ENCODE peak calls at places on chromosomes 16 and 17, in four cellular contexts. C, Y, W and I are unnamed samples.
A peak's percentile ranks its signal among the peaks of the same experiment; 100 is the strongest.

GRCh38 chr16:1613240-1613639 is 1.1 kb downstream of the CRAMP1 start:
- DNase-seq in Y (no peak), W (no peak), C (no peak), I (no peak)

GRCh38 chr17:2904135-2904534 is 107.9 kb downstream of the RAP1GAP2 start:
- DNase-seq in Y (no peak), W (no peak), C (peak; percentile 75), I (no peak)

GRCh38 chr16:85037050-85037410 is 9.4 kb downstream of the KIAA0513 start:
- DNase-seq in W (no peak), C (no peak), Y (no peak), I (no peak)

GRCh38 chr16:15967655-15968315 is 18.4 kb downstream of the ABCC1 start:
- DNase-seq in C (no peak), W (no peak), Y (no peak), I (no peak)

GRCh38 chr17:59786536-59787319 is 79.3 kb downstream of the VMP1 start:
- DNase-seq in Y (no peak), C (peak; percentile 65), W (peak; percentile 99), I (no peak)

GRCh38 chr17:3475155-3475808 is 515 bp upstream of the ASPA start:
- DNase-seq in C (no peak), Y (no peak), W (no peak), I (no peak)

GRCh38 chr17:33038740-33039139 is 47.1 kb downstream of the SPACA3 start:
- DNase-seq in C (peak; percentile 36), Y (peak; percentile 40), W (no peak), I (peak; percentile 25)

GRCh38 chr16:84535408-84535807 is 30.9 kb upstream of the MEAK7 start:
- DNase-seq in W (no peak), C (no peak), Y (no peak), I (no peak)

GRCh38 chr16:57067347-57067746 is 25.0 kb upstream of the CPNE2 start:
- DNase-seq in W (no peak), Y (no peak), C (no peak), I (no peak)

GRCh38 chr16:3797473-3797872 is 80.1 kb upstream of the TRAP1 start:
- DNase-seq in W (no peak), C (no peak), Y (no peak), I (no peak)

GRCh38 chr17:66488874-66489273 is 186.5 kb downstream of the PRKCA start:
- DNase-seq in C (no peak), W (no peak), Y (no peak), I (no peak)

GRCh38 chr17:42901535-42902229 is 1.1 kb downstream of the G6PC1 start:
- DNase-seq in Y (no peak), W (no peak), C (no peak), I (no peak)

GRCh38 chr17:76265624-76266243 is 586 bp downstream of the UBALD2 start:
- DNase-seq in W (no peak), C (peak; percentile 58), Y (no peak), I (no peak)

GRCh38 chr16:9363520-9363919 is 272.1 kb downstream of the HAPSTR1 start:
- DNase-seq in W (no peak), C (no peak), Y (no peak), I (no peak)

GRCh38 chr16:75293173-75293572 is 41.7 kb upstream of the BCAR1 start:
- DNase-seq in W (no peak), C (no peak), Y (no peak), I (no peak)

GRCh38 chr16:84885024-84885910 is 65.5 kb downstream of the CRISPLD2 start:
- DNase-seq in Y (no peak), C (peak; percentile 53), W (no peak), I (no peak)

GRCh38 chr16:6206080-6206479 is 1108.5 kb upstream of the EEF2KMT start:
- DNase-seq in C (no peak), Y (no peak), W (no peak), I (peak; percentile 82)

GRCh38 chr17:81681672-81682071 is 1.9 kb downstream of the ARL16 start:
- DNase-seq in C (no peak), Y (no peak), W (no peak), I (no peak)

GRCh38 chr17:79850571-79851460 is 11.6 kb upstream of the CBX4 start:
- DNase-seq in W (peak; percentile 46), Y (no peak), C (no peak), I (no peak)

GRCh38 chr17:39573447-39574298 is 34.0 kb downstream of the NEUROD2 start:
- DNase-seq in W (peak; percentile 72), Y (no peak), C (peak; percentile 71), I (no peak)

GRCh38 chr16:63907251-63907650 is 1214.6 kb downstream of the CDH11 start:
- DNase-seq in Y (no peak), C (no peak), W (no peak), I (no peak)

GRCh38 chr17:45170976-45171337 is 9.3 kb downstream of the HEXIM2 start:
- DNase-seq in C (peak; percentile 55), W (peak; percentile 32), Y (no peak), I (no peak)

GRCh38 chr17:1460233-1460632 is 4.2 kb upstream of the CRK start:
- DNase-seq in W (peak; percentile 26), C (peak; percentile 83), Y (no peak), I (peak; percentile 46)